ENCODE peak calls at places on chromosomes 2 and 18, in nine cellular contexts. E is GM23248, R is MM.1S, W is hepatocyte, H is HCT116, Z is OCI-LY7, N is SK-N-SH, A is PC-3, S is neural progenitor cell. O is an unnamed sample. For H3K4me1, the result is how much of the 10 kb centered on the place peaks cover.

GRCh38 chr2:178006710-178007109 is 65.9 kb downstream of the PDE11A start:
- DNase-seq in E (no peak), R (no peak), W (no peak), H (no peak), Z (no peak), N (no peak), A (no peak), S (no peak), O (peak)

GRCh38 chr2:231450548-231450989 is 13.7 kb downstream of the NCL start:
- DNase-seq in E (no peak), R (no peak), W (no peak), H (no peak), Z (no peak), N (no peak), A (no peak), S (no peak), O (no peak)

GRCh38 chr2:176392744-176393414 is 123.6 kb downstream of the MTX2 start:
- DNase-seq in E (no peak), R (no peak), W (no peak), H (no peak), Z (no peak), N (no peak), A (no peak), S (no peak), O (no peak)

GRCh38 chr2:237575869-237576862 is 9.8 kb downstream of the PRLH start:
- DNase-seq in E (no peak), R (no peak), W (no peak), H (no peak), Z (no peak), N (no peak), A (no peak), S (no peak), O (no peak)

GRCh38 chr18:40534748-40535147 is 1420.3 kb upstream of the PIK3C3 start:
- DNase-seq in E (peak), R (no peak), W (no peak), H (no peak), Z (no peak), N (no peak), A (peak), S (no peak), O (no peak)

GRCh38 chr2:38164881-38165280 is 88.9 kb upstream of the CYP1B1 start:
- DNase-seq in E (no peak), R (no peak), W (no peak), H (no peak), Z (no peak), N (no peak), A (no peak), S (no peak), O (no peak)

GRCh38 chr2:186381573-186381972 is 104.5 kb upstream of the ZC3H15 start:
- DNase-seq in E (no peak), R (no peak), W (no peak), H (no peak), Z (no peak), N (no peak), A (no peak), S (no peak), O (no peak)

GRCh38 chr2:81984969-81985637 is 1680.6 kb upstream of the LRRTM1 start:
- DNase-seq in E (no peak), R (no peak), W (no peak), H (no peak), Z (no peak), N (no peak), A (no peak), S (no peak), O (no peak)

GRCh38 chr2:161424992-161425391 is 8.9 kb downstream of the TBR1 start:
- DNase-seq in E (no peak), R (no peak), W (no peak), H (no peak), Z (no peak), N (no peak), A (no peak), S (no peak), O (no peak)

GRCh38 chr18:8176105-8176504 is 433.1 kb upstream of the RAB12 start:
- DNase-seq in E (no peak), R (no peak), W (no peak), H (no peak), Z (no peak), N (no peak), A (no peak), S (no peak), O (no peak)

GRCh38 chr2:133848111-133848649 is 279.9 kb upstream of the NCKAP5 start:
- DNase-seq in E (no peak), R (no peak), W (no peak), H (no peak), Z (no peak), N (no peak), A (no peak), S (no peak), O (no peak)

GRCh38 chr18:75904416-75904815 is 476.9 kb upstream of the SMIM21 start:
- DNase-seq in E (no peak), R (no peak), W (no peak), H (no peak), Z (no peak), N (no peak), A (no peak), S (no peak), O (no peak)

GRCh38 chr2:157333304-157334047 is 7.9 kb upstream of the ERMN start:
- DNase-seq in E (no peak), R (no peak), W (no peak), H (no peak), Z (no peak), N (no peak), A (no peak), S (no peak), O (no peak)

GRCh38 chr2:197279997-197280756 is 30.4 kb downstream of the ANKRD44 start:
- DNase-seq in E (no peak), R (no peak), W (peak), H (no peak), Z (no peak), N (peak), A (no peak), S (peak), O (no peak)

GRCh38 chr18:12079504-12080237 is 14.0 kb upstream of the ANKRD62 start:
- DNase-seq in E (peak), R (no peak), W (no peak), H (no peak), Z (no peak), N (no peak), A (no peak), S (no peak), O (no peak)

GRCh38 chr2:218435003-218435982 is 16.4 kb downstream of the VIL1 start:
- DNase-seq in E (no peak), R (no peak), W (no peak), H (no peak), Z (no peak), N (no peak), A (no peak), S (peak), O (no peak)

GRCh38 chr2:7089284-7089683 is 172.1 kb downstream of the RNF144A start:
- DNase-seq in E (no peak), R (no peak), W (no peak), H (no peak), Z (no peak), N (no peak), A (no peak), S (no peak), O (peak)

GRCh38 chr2:7084601-7085000 is 167.4 kb downstream of the RNF144A start:
- DNase-seq in E (no peak), R (no peak), W (no peak), H (no peak), Z (no peak), N (no peak), A (no peak), S (no peak), O (no peak)

GRCh38 chr2:7083580-7084509 is 166.6 kb downstream of the RNF144A start:
- DNase-seq in E (peak), R (peak), W (peak), H (peak), Z (peak), N (no peak), A (peak), S (peak), O (peak)
- H2AFZ ChIP-seq in E (no peak), R (no peak), W (no peak), H (no peak), Z (peak), N (no peak), A (peak), S (no peak), O (no peak)

GRCh38 chr2:54558976-54559410 is 102.9 kb downstream of the SPTBN1 start:
- DNase-seq in E (no peak), R (no peak), W (no peak), H (no peak), Z (no peak), N (peak), A (no peak), S (no peak), O (peak)
- TF ChIP-seq EZH2phosphoT487 in E (no peak), R (no peak), W (no peak), H (no peak), Z (no peak), N (no peak), A (no peak), S (no peak), O (no peak)

GRCh38 chr18:67421666-67422065 is 94.9 kb downstream of the DSEL start:
- DNase-seq in E (no peak), R (no peak), W (no peak), H (no peak), Z (no peak), N (no peak), A (no peak), S (no peak), O (no peak)

GRCh38 chr18:67428148-67428547 is 88.4 kb downstream of the DSEL start:
- DNase-seq in E (peak), R (no peak), W (no peak), H (no peak), Z (no peak), N (no peak), A (no peak), S (no peak), O (no peak)

GRCh38 chr18:67428805-67429204 is 87.7 kb downstream of the DSEL start:
- DNase-seq in E (peak), R (no peak), W (peak), H (no peak), Z (no peak), N (no peak), A (peak), S (no peak), O (no peak)

GRCh38 chr18:67426477-67426876 is 90.0 kb downstream of the DSEL start:
- DNase-seq in E (no peak), R (no peak), W (no peak), H (no peak), Z (no peak), N (no peak), A (no peak), S (no peak), O (no peak)

GRCh38 chr18:67425724-67426123 is 90.8 kb downstream of the DSEL start:
- DNase-seq in E (peak), R (no peak), W (peak), H (no peak), Z (no peak), N (no peak), A (peak), S (no peak), O (no peak)
- H3K4me1 ChIP-seq in E (under half), R (under half), W (under half), H (under half), Z (under half), N (under half), A (under half), S (under half), O (under half)

GRCh38 chr2:6524678-6525367 is 340.9 kb downstream of the CMPK2 start:
- DNase-seq in E (no peak), R (no peak), W (peak), H (no peak), Z (no peak), N (peak), A (peak), S (no peak), O (no peak)

GRCh38 chr2:6531304-6531703 is 334.4 kb downstream of the CMPK2 start:
- DNase-seq in E (no peak), R (no peak), W (no peak), H (no peak), Z (no peak), N (no peak), A (no peak), S (no peak), O (no peak)

GRCh38 chr2:6523476-6523875 is 342.2 kb downstream of the CMPK2 start:
- DNase-seq in E (no peak), R (no peak), W (no peak), H (no peak), Z (no peak), N (no peak), A (no peak), S (no peak), O (peak)

GRCh38 chr2:6526093-6526824 is 339.4 kb downstream of the CMPK2 start:
- DNase-seq in E (no peak), R (peak), W (peak), H (peak), Z (peak), N (peak), A (peak), S (peak), O (peak)

GRCh38 chr2:6525371-6525770 is 340.3 kb downstream of the CMPK2 start:
- DNase-seq in E (no peak), R (no peak), W (no peak), H (no peak), Z (no peak), N (peak), A (no peak), S (peak), O (no peak)
- H2AFZ ChIP-seq in E (no peak), R (no peak), W (no peak), H (no peak), Z (peak), N (no peak), A (no peak), S (no peak), O (no peak)

GRCh38 chr2:208373460-208374089 is 33.0 kb upstream of the PTH2R start:
- DNase-seq in E (peak), R (peak), W (peak), H (peak), Z (peak), N (peak), A (peak), S (peak), O (peak)
- TF ChIP-seq EZH2phosphoT487 in E (no peak), R (no peak), W (no peak), H (no peak), Z (no peak), N (no peak), A (no peak), S (no peak), O (no peak)

GRCh38 chr18:79405781-79406575 is 10.2 kb downstream of the NFATC1 start:
- DNase-seq in E (no peak), R (no peak), W (no peak), H (no peak), Z (peak), N (no peak), A (no peak), S (no peak), O (no peak)
- H3K4me1 ChIP-seq in E (under half), R (under half), W (under half), H (under half), Z (half or more), N (under half), A (under half), S (under half), O (under half)

GRCh38 chr2:32701806-32702205 is 74.0 kb downstream of the TTC27 start:
- DNase-seq in E (no peak), R (no peak), W (no peak), H (no peak), Z (no peak), N (no peak), A (no peak), S (no peak), O (no peak)
- H2AFZ ChIP-seq in E (no peak), R (no peak), W (no peak), H (no peak), Z (no peak), N (no peak), A (no peak), S (no peak), O (no peak)

GRCh38 chr2:98389248-98389605 is 43.0 kb downstream of the CNGA3 start:
- DNase-seq in E (no peak), R (no peak), W (no peak), H (no peak), Z (no peak), N (no peak), A (no peak), S (no peak), O (no peak)

GRCh38 chr2:98393354-98393753 is 47.1 kb downstream of the CNGA3 start:
- DNase-seq in E (no peak), R (no peak), W (no peak), H (no peak), Z (no peak), N (no peak), A (no peak), S (no peak), O (no peak)

GRCh38 chr2:98394595-98395153 is 48.4 kb downstream of the CNGA3 start:
- DNase-seq in E (peak), R (no peak), W (no peak), H (no peak), Z (no peak), N (no peak), A (no peak), S (no peak), O (peak)

GRCh38 chr2:98390571-98391476 is 44.6 kb downstream of the CNGA3 start:
- DNase-seq in E (no peak), R (no peak), W (no peak), H (no peak), Z (no peak), N (peak), A (no peak), S (no peak), O (no peak)

DNA sequence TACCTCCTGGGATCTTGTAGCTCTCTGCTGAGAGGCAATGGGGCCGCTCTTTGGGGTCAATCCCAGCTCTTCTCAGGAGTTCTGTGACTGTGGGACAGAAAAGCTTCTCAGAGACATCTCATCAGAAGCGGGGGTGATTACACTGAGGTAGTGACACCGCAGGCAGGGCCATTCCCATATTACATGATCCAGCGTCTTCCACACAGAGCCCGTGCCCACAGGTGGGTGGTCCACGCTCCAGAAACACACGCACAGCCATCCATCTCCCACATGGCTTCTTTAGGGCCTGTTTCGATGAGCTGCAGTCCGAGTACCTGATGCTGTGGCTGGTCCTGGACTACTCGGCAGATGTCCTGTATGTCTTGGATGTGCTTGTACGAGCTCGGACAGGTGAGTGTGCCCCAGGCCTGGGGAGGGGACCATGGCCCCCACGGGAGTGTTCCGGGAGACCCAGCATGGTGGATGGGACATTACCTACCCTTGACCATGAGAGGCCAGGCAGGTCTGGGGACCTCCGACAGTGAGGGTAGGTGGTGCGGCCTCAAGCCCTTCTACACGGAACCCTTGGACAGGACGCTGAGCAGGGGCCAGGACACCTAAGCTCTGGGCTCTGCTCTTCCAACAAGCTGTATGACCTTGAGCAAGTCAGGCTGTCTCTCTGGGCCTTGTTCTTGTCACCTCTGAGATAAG is 45.5 kb downstream of the CNGA3 start:
- DNase-seq in E (no peak), R (no peak), W (no peak), H (no peak), Z (no peak), N (no peak), A (no peak), S (no peak), O (no peak)
- TF ChIP-seq EZH2phosphoT487 in E (no peak), R (no peak), W (no peak), H (no peak), Z (no peak), N (no peak), A (no peak), S (no peak), O (no peak)

GRCh38 chr2:191152841-191153240 is 2.0 kb upstream of the STAT4 start:
- DNase-seq in E (peak), R (peak), W (no peak), H (no peak), Z (no peak), N (no peak), A (no peak), S (no peak), O (no peak)

GRCh38 chr2:191148766-191149165 is 2.0 kb downstream of the STAT4 start:
- DNase-seq in E (no peak), R (no peak), W (no peak), H (no peak), Z (no peak), N (no peak), A (no peak), S (no peak), O (no peak)

GRCh38 chr2:191151315-191151698 is 513 bp upstream of the STAT4 start:
- DNase-seq in E (no peak), R (no peak), W (no peak), H (no peak), Z (no peak), N (no peak), A (no peak), S (no peak), O (no peak)

GRCh38 chr2:191150451-191151314 is at the start of gene STAT4:
- DNase-seq in E (peak), R (peak), W (peak), H (peak), Z (no peak), N (peak), A (peak), S (peak), O (peak)

DNA sequence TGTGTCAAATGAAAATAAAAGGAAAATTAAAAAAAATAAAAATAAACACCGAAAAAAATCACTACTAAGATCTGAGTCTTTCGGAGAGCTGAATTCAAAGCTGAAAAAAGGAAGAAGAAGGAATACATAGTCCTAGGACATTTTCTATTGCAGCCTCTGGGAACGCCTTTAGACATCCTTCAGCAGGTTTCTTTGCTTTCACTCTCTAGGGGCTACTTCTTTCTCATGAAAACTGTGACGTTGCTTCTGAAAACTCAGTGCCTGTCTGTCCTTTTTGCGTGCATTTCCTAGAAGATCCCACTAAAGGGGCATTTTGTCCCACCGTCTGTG is 708 bp downstream of the STAT4 start:
- DNase-seq in E (no peak), R (peak), W (peak), H (no peak), Z (no peak), N (no peak), A (no peak), S (no peak), O (no peak)
- H3K4me1 ChIP-seq in E (under half), R (under half), W (under half), H (under half), Z (under half), N (under half), A (under half), S (under half), O (under half)

DNA sequence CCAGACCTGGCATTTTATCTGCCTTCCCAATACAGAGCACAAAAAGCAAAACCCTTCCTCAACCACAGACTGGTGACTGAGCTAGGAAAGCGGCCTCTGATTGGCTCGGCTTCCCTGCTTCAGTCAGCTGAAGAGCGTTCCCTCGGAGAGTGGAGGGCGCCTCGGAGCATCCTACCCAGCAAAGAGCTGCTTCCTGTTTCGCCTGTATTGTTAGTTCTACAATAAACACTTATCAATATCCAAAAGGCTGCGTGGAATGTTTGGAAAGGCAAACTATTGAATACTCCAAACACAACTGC is 125.0 kb downstream of the CACNB4 start:
- DNase-seq in E (peak), R (no peak), W (peak), H (no peak), Z (no peak), N (peak), A (no peak), S (peak), O (peak)
- H2AFZ ChIP-seq in E (peak), R (no peak), W (peak), H (no peak), Z (no peak), N (peak), A (no peak), S (peak), O (peak)